ENCODE peak calls at places on chromosomes 16 and 17, in eight cellular contexts. One of them, this sample, is unnamed.
A peak's percentile ranks its signal among the peaks of the same experiment; 100 is the strongest.

GRCh38 chr17:16417896-16418683 is 2.7 kb downstream of the TRPV2 start:
- DNase-seq in GM10248: no peak
- DNase-seq in brain microvascular endothelial cell: no peak
- DNase-seq in H9: no peak
- DNase-seq in endothelial cell of umbilical vein: no peak
- DNase-seq in natural killer cell: no peak
- DNase-seq in GM13977: no peak
- DNase-seq in lower lobe of right lung: no peak
- DNase-seq in this sample: no peak

GRCh38 chr17:43667506-43668438 is 6.0 kb upstream of the MEOX1 start:
- DNase-seq in GM10248: no peak
- DNase-seq in brain microvascular endothelial cell: peak; percentile 28
- DNase-seq in H9: no peak
- DNase-seq in endothelial cell of umbilical vein: peak; percentile 66
- DNase-seq in natural killer cell: no peak
- DNase-seq in GM13977: no peak
- DNase-seq in lower lobe of right lung: no peak
- DNase-seq in this sample: no peak

GRCh38 chr17:2108170-2108569 is 53.3 kb downstream of the HIC1 start:
- DNase-seq in GM10248: no peak
- DNase-seq in brain microvascular endothelial cell: no peak
- DNase-seq in H9: no peak
- DNase-seq in endothelial cell of umbilical vein: no peak
- DNase-seq in natural killer cell: no peak
- DNase-seq in GM13977: no peak
- DNase-seq in lower lobe of right lung: no peak
- DNase-seq in this sample: no peak

GRCh38 chr16:56226187-56226586 is 34.9 kb downstream of the GNAO1 start:
- DNase-seq in GM10248: no peak
- DNase-seq in brain microvascular endothelial cell: no peak
- DNase-seq in H9: no peak
- DNase-seq in endothelial cell of umbilical vein: no peak
- DNase-seq in natural killer cell: no peak
- DNase-seq in GM13977: no peak
- DNase-seq in lower lobe of right lung: no peak
- DNase-seq in this sample: no peak

GRCh38 chr17:37483311-37484039 is 6.2 kb upstream of the DUSP14 start:
- DNase-seq in GM10248: peak; percentile 32
- DNase-seq in brain microvascular endothelial cell: peak; percentile 81
- DNase-seq in H9: no peak
- DNase-seq in endothelial cell of umbilical vein: no peak
- DNase-seq in natural killer cell: no peak
- DNase-seq in GM13977: peak; percentile 42
- DNase-seq in lower lobe of right lung: no peak
- DNase-seq in this sample: no peak

GRCh38 chr16:68005786-68006286 is 6.6 kb upstream of the DPEP2 start:
- DNase-seq in GM10248: no peak
- DNase-seq in brain microvascular endothelial cell: no peak
- DNase-seq in H9: no peak
- DNase-seq in endothelial cell of umbilical vein: peak; percentile 92
- DNase-seq in natural killer cell: peak; percentile 53
- DNase-seq in GM13977: peak; percentile 28
- DNase-seq in lower lobe of right lung: peak; percentile 77
- DNase-seq in this sample: no peak

GRCh38 chr17:80252871-80253270 is 7.8 kb upstream of the RNF213 start:
- DNase-seq in GM10248: peak; percentile 82
- DNase-seq in brain microvascular endothelial cell: no peak
- DNase-seq in H9: peak; percentile 84
- DNase-seq in endothelial cell of umbilical vein: no peak
- DNase-seq in natural killer cell: peak; percentile 73
- DNase-seq in GM13977: peak; percentile 80
- DNase-seq in lower lobe of right lung: peak; percentile 87
- DNase-seq in this sample: peak; percentile 62

GRCh38 chr16:66426112-66427035 is 721 bp upstream of the BEAN1 start:
- DNase-seq in GM10248: no peak
- DNase-seq in brain microvascular endothelial cell: no peak
- DNase-seq in H9: no peak
- DNase-seq in endothelial cell of umbilical vein: no peak
- DNase-seq in natural killer cell: no peak
- DNase-seq in GM13977: no peak
- DNase-seq in lower lobe of right lung: no peak
- DNase-seq in this sample: no peak

GRCh38 chr17:3447625-3448024 is 14.0 kb upstream of the OR1E2 start:
- DNase-seq in GM10248: no peak
- DNase-seq in brain microvascular endothelial cell: no peak
- DNase-seq in H9: peak; percentile 74
- DNase-seq in endothelial cell of umbilical vein: no peak
- DNase-seq in natural killer cell: no peak
- DNase-seq in GM13977: no peak
- DNase-seq in lower lobe of right lung: no peak
- DNase-seq in this sample: no peak
- TF ChIP-seq CTCF in GM10248: no peak
- TF ChIP-seq CTCF in brain microvascular endothelial cell: peak; percentile 16
- TF ChIP-seq CTCF in H9: peak; percentile 62
- TF ChIP-seq CTCF in endothelial cell of umbilical vein: no peak
- TF ChIP-seq CTCF in natural killer cell: no peak
- TF ChIP-seq CTCF in GM13977: peak; percentile 37
- TF ChIP-seq CTCF in lower lobe of right lung: no peak
- TF ChIP-seq CTCF in this sample: no peak

GRCh38 chr17:49703557-49704277 is 4.0 kb downstream of the SLC35B1 start:
- DNase-seq in GM10248: no peak
- DNase-seq in brain microvascular endothelial cell: peak; percentile 17
- DNase-seq in H9: peak; percentile 54
- DNase-seq in endothelial cell of umbilical vein: peak; percentile 51
- DNase-seq in natural killer cell: no peak
- DNase-seq in GM13977: no peak
- DNase-seq in lower lobe of right lung: no peak
- DNase-seq in this sample: no peak

GRCh38 chr17:49708515-49709161 is 874 bp upstream of the SLC35B1 start:
- DNase-seq in GM10248: no peak
- DNase-seq in brain microvascular endothelial cell: no peak
- DNase-seq in H9: peak; percentile 68
- DNase-seq in endothelial cell of umbilical vein: no peak
- DNase-seq in natural killer cell: no peak
- DNase-seq in GM13977: peak; percentile 26
- DNase-seq in lower lobe of right lung: no peak
- DNase-seq in this sample: no peak

GRCh38 chr17:49707608-49708514 is at the start of gene SLC35B1:
- DNase-seq in GM10248: peak; percentile 99
- DNase-seq in brain microvascular endothelial cell: peak; percentile 99
- DNase-seq in H9: peak; percentile 100
- DNase-seq in endothelial cell of umbilical vein: peak; percentile 100
- DNase-seq in natural killer cell: peak; percentile 95
- DNase-seq in GM13977: peak; percentile 98
- DNase-seq in lower lobe of right lung: peak; percentile 100
- DNase-seq in this sample: peak; percentile 89

GRCh38 chr17:49705254-49705653 is 2.5 kb downstream of the SLC35B1 start:
- DNase-seq in GM10248: no peak
- DNase-seq in brain microvascular endothelial cell: no peak
- DNase-seq in H9: no peak
- DNase-seq in endothelial cell of umbilical vein: no peak
- DNase-seq in natural killer cell: no peak
- DNase-seq in GM13977: no peak
- DNase-seq in lower lobe of right lung: no peak
- DNase-seq in this sample: no peak

DNA sequence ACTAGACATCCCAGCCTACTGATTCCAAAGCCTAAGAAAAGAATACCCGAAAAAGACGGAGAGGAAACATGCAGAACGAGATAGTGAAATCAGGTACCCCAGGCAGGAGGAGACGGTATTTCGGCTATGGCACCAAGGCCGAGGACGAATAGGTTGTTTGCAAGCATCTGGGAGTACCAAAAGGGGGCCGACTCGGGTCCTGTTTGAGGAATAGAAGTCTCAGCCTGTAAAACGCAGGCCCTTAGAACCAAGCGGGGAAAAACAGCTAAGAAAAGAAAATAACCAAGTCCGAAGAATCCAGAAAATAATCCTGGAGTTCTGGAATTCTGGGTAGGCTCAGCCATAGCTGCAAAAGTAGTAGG is 537 bp downstream of the SLC35B1 start:
- DNase-seq in GM10248: no peak
- DNase-seq in brain microvascular endothelial cell: no peak
- DNase-seq in H9: no peak
- DNase-seq in endothelial cell of umbilical vein: peak; percentile 12
- DNase-seq in natural killer cell: no peak
- DNase-seq in GM13977: no peak
- DNase-seq in lower lobe of right lung: no peak
- DNase-seq in this sample: no peak
- TF ChIP-seq CTCF in GM10248: no peak
- TF ChIP-seq CTCF in brain microvascular endothelial cell: peak; percentile 10
- TF ChIP-seq CTCF in H9: no peak
- TF ChIP-seq CTCF in endothelial cell of umbilical vein: no peak
- TF ChIP-seq CTCF in natural killer cell: no peak
- TF ChIP-seq CTCF in GM13977: no peak
- TF ChIP-seq CTCF in lower lobe of right lung: no peak
- TF ChIP-seq CTCF in this sample: no peak

DNA sequence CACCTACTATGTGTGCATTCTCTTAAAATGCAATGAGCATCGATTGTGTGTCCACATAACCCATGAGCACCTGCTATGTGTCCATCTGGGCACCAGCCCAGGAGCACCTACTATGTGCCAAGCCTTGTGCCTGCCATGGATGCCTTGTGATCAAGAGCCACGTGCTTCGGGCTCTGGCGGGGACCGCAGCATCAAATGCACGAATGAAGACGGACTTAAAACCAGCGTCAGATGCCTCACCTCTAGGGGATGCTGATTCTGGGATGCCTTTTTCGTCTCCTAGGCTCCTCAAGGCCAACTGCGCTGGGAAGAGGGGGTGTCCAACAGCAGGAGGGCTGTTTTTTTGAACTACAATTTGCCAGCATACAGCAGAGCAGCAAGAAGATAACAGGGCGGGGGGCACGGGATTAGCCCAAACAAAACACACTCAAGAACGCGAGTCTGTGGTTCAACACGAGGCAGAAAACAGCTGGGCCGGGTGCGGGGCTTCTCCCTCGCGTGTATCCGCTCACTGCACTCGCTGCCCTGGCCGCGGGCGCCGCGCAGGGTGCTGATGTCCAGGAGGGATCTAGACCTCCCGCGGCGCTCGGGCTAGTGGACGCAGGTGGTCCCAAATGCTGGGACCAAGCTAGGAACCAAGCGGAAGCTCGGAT is 1.2 kb upstream of the GLIS2 start:
- DNase-seq in GM10248: no peak
- DNase-seq in brain microvascular endothelial cell: no peak
- DNase-seq in H9: peak; percentile 66
- DNase-seq in endothelial cell of umbilical vein: peak; percentile 36
- DNase-seq in natural killer cell: no peak
- DNase-seq in GM13977: no peak
- DNase-seq in lower lobe of right lung: no peak
- DNase-seq in this sample: no peak
- TF ChIP-seq CTCF in GM10248: no peak
- TF ChIP-seq CTCF in brain microvascular endothelial cell: no peak
- TF ChIP-seq CTCF in H9: no peak
- TF ChIP-seq CTCF in endothelial cell of umbilical vein: no peak
- TF ChIP-seq CTCF in natural killer cell: no peak
- TF ChIP-seq CTCF in GM13977: no peak
- TF ChIP-seq CTCF in lower lobe of right lung: no peak
- TF ChIP-seq CTCF in this sample: no peak

GRCh38 chr17:73359987-73360410 is 48.2 kb upstream of the CDC42EP4 start:
- DNase-seq in GM10248: no peak
- DNase-seq in brain microvascular endothelial cell: no peak
- DNase-seq in H9: peak; percentile 97
- DNase-seq in endothelial cell of umbilical vein: no peak
- DNase-seq in natural killer cell: no peak
- DNase-seq in GM13977: no peak
- DNase-seq in lower lobe of right lung: peak; percentile 87
- DNase-seq in this sample: no peak
- TF ChIP-seq CTCF in GM10248: no peak
- TF ChIP-seq CTCF in brain microvascular endothelial cell: no peak
- TF ChIP-seq CTCF in H9: peak; percentile 53
- TF ChIP-seq CTCF in endothelial cell of umbilical vein: no peak
- TF ChIP-seq CTCF in natural killer cell: no peak
- TF ChIP-seq CTCF in GM13977: no peak
- TF ChIP-seq CTCF in lower lobe of right lung: peak; percentile 13
- TF ChIP-seq CTCF in this sample: no peak

GRCh38 chr16:2195316-2196161 is 866 bp downstream of the CASKIN1 start:
- DNase-seq in GM10248: no peak
- DNase-seq in brain microvascular endothelial cell: no peak
- DNase-seq in H9: peak; percentile 56
- DNase-seq in endothelial cell of umbilical vein: no peak
- DNase-seq in natural killer cell: no peak
- DNase-seq in GM13977: no peak
- DNase-seq in lower lobe of right lung: no peak
- DNase-seq in this sample: no peak

GRCh38 chr16:2194166-2194834 is 2.1 kb downstream of the CASKIN1 start:
- DNase-seq in GM10248: no peak
- DNase-seq in brain microvascular endothelial cell: peak; percentile 37
- DNase-seq in H9: no peak
- DNase-seq in endothelial cell of umbilical vein: no peak
- DNase-seq in natural killer cell: no peak
- DNase-seq in GM13977: no peak
- DNase-seq in lower lobe of right lung: no peak
- DNase-seq in this sample: no peak

GRCh38 chr16:2196162-2196980 is at the start of gene CASKIN1:
- DNase-seq in GM10248: peak; percentile 48
- DNase-seq in brain microvascular endothelial cell: no peak
- DNase-seq in H9: no peak
- DNase-seq in endothelial cell of umbilical vein: no peak
- DNase-seq in natural killer cell: no peak
- DNase-seq in GM13977: peak; percentile 68
- DNase-seq in lower lobe of right lung: no peak
- DNase-seq in this sample: no peak

GRCh38 chr16:2196981-2197511 is 641 bp upstream of the CASKIN1 start:
- DNase-seq in GM10248: no peak
- DNase-seq in brain microvascular endothelial cell: no peak
- DNase-seq in H9: no peak
- DNase-seq in endothelial cell of umbilical vein: no peak
- DNase-seq in natural killer cell: no peak
- DNase-seq in GM13977: no peak
- DNase-seq in lower lobe of right lung: no peak
- DNase-seq in this sample: no peak

GRCh38 chr16:2194852-2195315 is 1.5 kb downstream of the CASKIN1 start:
- DNase-seq in GM10248: peak; percentile 75
- DNase-seq in brain microvascular endothelial cell: peak; percentile 12
- DNase-seq in H9: peak; percentile 86
- DNase-seq in endothelial cell of umbilical vein: peak; percentile 31
- DNase-seq in natural killer cell: no peak
- DNase-seq in GM13977: peak; percentile 80
- DNase-seq in lower lobe of right lung: no peak
- DNase-seq in this sample: no peak
- TF ChIP-seq CTCF in GM10248: peak; percentile 55
- TF ChIP-seq CTCF in brain microvascular endothelial cell: peak; percentile 60
- TF ChIP-seq CTCF in H9: peak; percentile 79
- TF ChIP-seq CTCF in endothelial cell of umbilical vein: peak; percentile 8
- TF ChIP-seq CTCF in natural killer cell: no peak
- TF ChIP-seq CTCF in GM13977: peak; percentile 65
- TF ChIP-seq CTCF in lower lobe of right lung: peak; percentile 54
- TF ChIP-seq CTCF in this sample: no peak

DNA sequence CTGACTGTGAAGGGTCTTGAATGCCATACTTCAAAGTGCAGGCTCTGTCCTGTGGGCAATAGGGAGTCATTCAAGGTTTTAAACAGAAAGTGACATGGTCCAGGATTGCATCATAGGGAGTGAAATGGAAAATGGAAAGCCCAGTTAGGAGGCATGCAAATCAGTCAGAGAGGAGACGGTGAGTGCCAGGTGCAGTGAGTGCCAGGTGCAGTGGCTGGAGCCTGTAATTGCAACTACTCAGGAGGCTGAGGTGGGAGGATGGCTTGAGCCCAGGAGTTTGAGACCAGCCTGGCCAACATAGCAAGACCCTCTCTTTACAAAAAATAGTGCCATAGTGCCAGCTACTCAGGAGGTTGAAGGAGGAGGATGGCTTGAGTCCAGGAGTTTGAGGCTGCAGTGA is 35.2 kb upstream of the SIAH1 start:
- DNase-seq in GM10248: no peak
- DNase-seq in brain microvascular endothelial cell: no peak
- DNase-seq in H9: no peak
- DNase-seq in endothelial cell of umbilical vein: no peak
- DNase-seq in natural killer cell: no peak
- DNase-seq in GM13977: no peak
- DNase-seq in lower lobe of right lung: no peak
- DNase-seq in this sample: no peak
- TF ChIP-seq CTCF in GM10248: no peak
- TF ChIP-seq CTCF in brain microvascular endothelial cell: no peak
- TF ChIP-seq CTCF in H9: no peak
- TF ChIP-seq CTCF in endothelial cell of umbilical vein: no peak
- TF ChIP-seq CTCF in natural killer cell: no peak
- TF ChIP-seq CTCF in GM13977: no peak
- TF ChIP-seq CTCF in lower lobe of right lung: no peak
- TF ChIP-seq CTCF in this sample: no peak

This sample was measured in activated B cell treated with CpG ODN at 0.5 μM for 24 hours.